ENCODE peak calls at places on chromosome 20, in four cellular contexts. One of them, this sample, is unnamed.

GRCh38 chr20:13449868-13450441 is 188.8 kb downstream of the TASP1 start:
- DNase-seq in HCT116: no peak
- DNase-seq in H1: no peak
- DNase-seq in K562: no peak
- DNase-seq in this sample: no peak

GRCh38 chr20:35823937-35824336 is 52.1 kb downstream of the PHF20 start:
- DNase-seq in H1: no peak
- DNase-seq in K562: no peak
- DNase-seq in HCT116: no peak
- DNase-seq in this sample: no peak

GRCh38 chr20:37243076-37243936 is 18.3 kb downstream of the GHRH start:
- DNase-seq in H1: peak
- DNase-seq in K562: no peak
- DNase-seq in HCT116: no peak
- DNase-seq in this sample: no peak

GRCh38 chr20:24954151-24954550 is 5.1 kb downstream of the CST7 start:
- DNase-seq in K562: no peak
- DNase-seq in H1: no peak
- DNase-seq in HCT116: no peak
- DNase-seq in this sample: no peak

GRCh38 chr20:38252292-38253288 is 7.9 kb downstream of the KIAA1755 start:
- DNase-seq in H1: no peak
- DNase-seq in K562: no peak
- DNase-seq in HCT116: no peak
- DNase-seq in this sample: no peak

GRCh38 chr20:35515949-35516645 is 13.4 kb downstream of the C20orf173 start:
- DNase-seq in K562: no peak
- DNase-seq in HCT116: peak
- DNase-seq in H1: no peak
- DNase-seq in this sample: no peak

GRCh38 chr20:57023997-57024396 is 242.4 kb downstream of the BMP7 start:
- DNase-seq in HCT116: no peak
- DNase-seq in H1: no peak
- DNase-seq in K562: no peak
- DNase-seq in this sample: no peak

GRCh38 chr20:47276856-47277541 is 79.5 kb downstream of the ZMYND8 start:
- DNase-seq in HCT116: no peak
- DNase-seq in K562: no peak
- DNase-seq in H1: no peak
- DNase-seq in this sample: no peak

GRCh38 chr20:37408202-37408929 is 62.4 kb downstream of the SRC start:
- DNase-seq in K562: no peak
- DNase-seq in H1: peak
- DNase-seq in HCT116: no peak
- DNase-seq in this sample: no peak

GRCh38 chr20:58892126-58892931 is 39.8 kb downstream of the GNAS start:
- DNase-seq in H1: peak
- DNase-seq in K562: peak
- DNase-seq in HCT116: no peak
- DNase-seq in this sample: no peak

GRCh38 chr20:38961530-38962043 is 557 bp upstream of the DHX35 start:
- DNase-seq in H1: no peak
- DNase-seq in HCT116: no peak
- DNase-seq in K562: no peak
- DNase-seq in this sample: no peak

GRCh38 chr20:58753267-58753928 is 60.8 kb downstream of the NPEPL1 start:
- DNase-seq in H1: peak
- DNase-seq in K562: no peak
- DNase-seq in HCT116: no peak
- DNase-seq in this sample: no peak

GRCh38 chr20:36120241-36120640 is 34.3 kb upstream of the EPB41L1 start:
- DNase-seq in K562: no peak
- DNase-seq in HCT116: no peak
- DNase-seq in H1: no peak
- DNase-seq in this sample: no peak

GRCh38 chr20:48731581-48731980 is 96.2 kb downstream of the PREX1 start:
- DNase-seq in HCT116: no peak
- DNase-seq in H1: no peak
- DNase-seq in K562: no peak
- DNase-seq in this sample: no peak

GRCh38 chr20:45444050-45444449 is 25.5 kb upstream of the WFDC2 start:
- DNase-seq in H1: no peak
- DNase-seq in HCT116: no peak
- DNase-seq in K562: no peak
- DNase-seq in this sample: no peak

GRCh38 chr20:17845701-17846475 is 122.7 kb downstream of the SNX5 start:
- DNase-seq in H1: no peak
- DNase-seq in HCT116: no peak
- DNase-seq in K562: no peak
- DNase-seq in this sample: no peak

GRCh38 chr20:4951299-4951698 is 50.0 kb downstream of the SLC23A2 start:
- DNase-seq in HCT116: peak
- DNase-seq in H1: no peak
- DNase-seq in K562: no peak
- DNase-seq in this sample: no peak

GRCh38 chr20:13857304-13857703 is 72.5 kb downstream of the NDUFAF5 start:
- DNase-seq in HCT116: no peak
- DNase-seq in K562: no peak
- DNase-seq in H1: no peak
- DNase-seq in this sample: no peak

GRCh38 chr20:19760371-19760721 is 2.3 kb downstream of the RIN2 start:
- DNase-seq in HCT116: no peak
- DNase-seq in K562: no peak
- DNase-seq in H1: peak
- DNase-seq in this sample: no peak

GRCh38 chr20:36792422-36792821 is 18.9 kb upstream of the DSN1 start:
- DNase-seq in HCT116: peak
- DNase-seq in K562: peak
- DNase-seq in H1: no peak
- DNase-seq in this sample: no peak

GRCh38 chr20:19820520-19821211 is 62.6 kb downstream of the RIN2 start:
- DNase-seq in HCT116: no peak
- DNase-seq in H1: no peak
- DNase-seq in K562: no peak
- DNase-seq in this sample: no peak

GRCh38 chr20:45508068-45508886 is 7.1 kb downstream of the SPINT3 start:
- DNase-seq in H1: no peak
- DNase-seq in K562: no peak
- DNase-seq in HCT116: no peak
- DNase-seq in this sample: no peak

GRCh38 chr20:6651016-6651415 is 116.5 kb upstream of the BMP2 start:
- DNase-seq in HCT116: no peak
- DNase-seq in H1: no peak
- DNase-seq in K562: no peak
- DNase-seq in this sample: no peak

GRCh38 chr20:61976275-61976649 is 89.4 kb downstream of the TAF4 start:
- DNase-seq in HCT116: no peak
- DNase-seq in H1: no peak
- DNase-seq in K562: no peak
- DNase-seq in this sample: no peak

GRCh38 chr20:34350095-34350494 is 13.0 kb upstream of the ITCH start:
- DNase-seq in HCT116: no peak
- DNase-seq in H1: no peak
- DNase-seq in K562: no peak
- DNase-seq in this sample: no peak

GRCh38 chr20:14712302-14712739 is 374.9 kb upstream of the FLRT3 start:
- DNase-seq in HCT116: no peak
- DNase-seq in K562: no peak
- DNase-seq in H1: no peak
- DNase-seq in this sample: no peak

GRCh38 chr20:4548552-4548951 is 173.2 kb upstream of the PRND start:
- DNase-seq in HCT116: no peak
- DNase-seq in K562: no peak
- DNase-seq in H1: no peak
- DNase-seq in this sample: no peak

GRCh38 chr20:62817975-62818591 is 1.2 kb downstream of the COL9A3 start:
- DNase-seq in HCT116: no peak
- DNase-seq in H1: no peak
- DNase-seq in K562: no peak
- DNase-seq in this sample: no peak

GRCh38 chr20:35108921-35109320 is 16.3 kb upstream of the TRPC4AP start:
- DNase-seq in H1: no peak
- DNase-seq in K562: no peak
- DNase-seq in HCT116: no peak
- DNase-seq in this sample: no peak

GRCh38 chr20:9427430-9427829 is 87.0 kb upstream of the LAMP5 start:
- DNase-seq in H1: no peak
- DNase-seq in HCT116: no peak
- DNase-seq in K562: no peak
- DNase-seq in this sample: no peak
- TF ChIP-seq EGR1 in H1: no peak
- TF ChIP-seq EGR1 in HCT116: no peak
- TF ChIP-seq EGR1 in K562: no peak
- TF ChIP-seq EGR1 in this sample: no peak

GRCh38 chr20:32333988-32334885 is 23.9 kb upstream of the ASXL1 start:
- DNase-seq in K562: peak
- DNase-seq in HCT116: no peak
- DNase-seq in H1: no peak
- DNase-seq in this sample: no peak

GRCh38 chr20:32330555-32330897 is 27.6 kb upstream of the ASXL1 start:
- DNase-seq in K562: no peak
- DNase-seq in HCT116: no peak
- DNase-seq in H1: no peak
- DNase-seq in this sample: no peak

GRCh38 chr20:32332614-32333013 is 25.5 kb upstream of the ASXL1 start:
- DNase-seq in HCT116: no peak
- DNase-seq in H1: no peak
- DNase-seq in K562: no peak
- DNase-seq in this sample: no peak

GRCh38 chr20:32329817-32330554 is 28.1 kb upstream of the ASXL1 start:
- DNase-seq in H1: no peak
- DNase-seq in K562: no peak
- DNase-seq in HCT116: no peak
- DNase-seq in this sample: no peak

DNA sequence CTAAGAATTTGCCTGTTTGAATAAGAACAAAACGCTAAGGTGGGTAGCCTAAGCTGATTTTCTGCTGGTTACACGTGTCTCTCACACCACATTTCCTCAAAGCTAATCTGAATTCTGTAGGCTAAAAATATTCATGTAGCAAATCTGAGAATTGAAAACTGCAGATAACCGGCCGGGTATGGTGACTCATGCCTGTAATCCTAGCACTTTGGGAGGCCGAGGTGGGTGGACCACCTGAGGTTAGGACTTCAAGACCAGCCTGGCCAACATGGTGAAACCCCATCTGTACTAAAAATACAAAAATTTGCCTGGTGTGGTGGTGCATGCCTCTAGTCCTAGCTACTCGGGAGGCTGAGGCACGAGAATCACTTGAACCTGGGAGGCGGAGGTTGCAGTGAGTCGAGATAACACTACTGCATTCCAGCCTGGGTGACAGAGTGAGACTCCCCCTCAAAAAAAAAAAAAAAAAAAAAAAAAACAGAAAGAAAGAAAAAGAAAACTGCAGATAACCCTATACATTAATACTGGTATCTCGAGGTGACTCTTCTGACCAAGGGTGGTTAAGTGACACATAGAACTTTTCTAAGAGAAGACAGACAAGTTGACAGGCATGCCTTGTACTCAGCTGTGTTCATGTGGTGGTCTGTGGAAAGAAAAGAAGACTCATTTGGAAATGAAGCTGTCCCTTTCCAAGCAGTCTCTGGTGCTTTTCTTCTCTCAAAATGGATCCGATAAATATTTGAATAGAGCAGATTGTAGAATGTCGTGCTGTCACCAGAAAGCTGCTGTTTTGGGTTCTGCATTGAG is 24.7 kb upstream of the ASXL1 start:
- DNase-seq in HCT116: no peak
- DNase-seq in H1: no peak
- DNase-seq in K562: no peak
- DNase-seq in this sample: peak
- TF ChIP-seq EGR1 in HCT116: no peak
- TF ChIP-seq EGR1 in H1: no peak
- TF ChIP-seq EGR1 in K562: peak
- TF ChIP-seq EGR1 in this sample: no peak

DNA sequence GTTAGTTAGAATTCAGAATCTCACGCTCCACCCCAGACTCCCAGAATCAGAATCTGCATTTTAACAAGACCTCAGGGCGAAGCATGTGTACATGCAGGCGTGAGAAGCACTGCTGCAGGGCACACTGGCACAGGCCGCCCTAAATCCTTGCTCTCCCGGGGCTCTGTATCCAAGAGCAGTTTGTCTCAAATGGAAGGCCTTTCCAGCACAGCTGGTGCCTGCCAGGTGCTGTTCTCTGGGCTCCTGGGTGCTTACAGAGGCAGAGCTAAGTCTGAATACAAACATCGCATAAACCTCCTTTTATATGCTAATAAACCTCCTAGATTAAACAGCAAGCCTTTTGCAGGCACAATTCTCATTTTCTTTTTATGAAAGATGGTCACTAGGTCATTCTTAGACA is 119.1 kb upstream of the CD93 start:
- DNase-seq in HCT116: no peak
- DNase-seq in H1: no peak
- DNase-seq in K562: no peak
- DNase-seq in this sample: no peak
- TF ChIP-seq EGR1 in HCT116: no peak
- TF ChIP-seq EGR1 in H1: no peak
- TF ChIP-seq EGR1 in K562: no peak
- TF ChIP-seq EGR1 in this sample: no peak

GRCh38 chr20:29472606-29473005 is 1784.9 kb upstream of the DEFB115 start:
- DNase-seq in H1: no peak
- DNase-seq in K562: no peak
- DNase-seq in HCT116: no peak
- DNase-seq in this sample: peak
- TF ChIP-seq EGR1 in H1: no peak
- TF ChIP-seq EGR1 in K562: no peak
- TF ChIP-seq EGR1 in HCT116: no peak
- TF ChIP-seq EGR1 in this sample: no peak

GRCh38 chr20:31987744-31988143 is 19.8 kb downstream of the XKR7 start:
- DNase-seq in K562: no peak
- DNase-seq in H1: no peak
- DNase-seq in HCT116: no peak
- DNase-seq in this sample: no peak
- TF ChIP-seq EGR1 in K562: no peak
- TF ChIP-seq EGR1 in H1: no peak
- TF ChIP-seq EGR1 in HCT116: no peak
- TF ChIP-seq EGR1 in this sample: no peak

DNA sequence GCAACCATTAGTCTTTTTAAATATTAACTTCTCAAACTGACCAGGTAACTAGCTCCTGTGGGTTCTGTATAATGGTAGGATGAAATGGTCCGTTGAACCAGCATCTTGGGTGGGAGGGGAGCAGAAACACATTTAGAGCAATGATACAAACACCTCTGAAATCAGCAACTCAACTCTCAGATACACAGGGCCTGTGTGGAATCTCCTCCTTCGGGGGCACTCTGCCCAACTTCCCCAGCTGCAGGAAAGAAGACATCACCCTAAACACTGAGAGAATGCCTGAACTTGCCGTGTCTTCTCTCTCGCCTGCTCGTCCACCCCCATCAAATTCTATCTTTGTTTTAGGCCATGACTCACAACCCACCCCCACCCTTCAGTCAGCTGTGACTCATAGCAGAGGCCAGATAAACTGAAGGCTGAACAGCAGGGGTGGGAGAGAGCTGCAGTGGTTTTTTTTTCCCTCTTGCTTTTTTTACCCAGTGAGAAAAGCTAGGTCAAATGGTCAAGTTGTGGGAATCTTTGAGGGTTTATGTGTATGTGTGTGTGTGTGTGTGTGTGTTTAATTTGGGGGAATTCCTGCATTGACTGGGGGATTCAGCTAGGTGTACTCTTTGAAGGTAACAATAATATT is 593.4 kb upstream of the JAG1 start:
- DNase-seq in HCT116: peak
- DNase-seq in K562: peak
- DNase-seq in H1: no peak
- DNase-seq in this sample: peak
- TF ChIP-seq EGR1 in HCT116: peak
- TF ChIP-seq EGR1 in K562: no peak
- TF ChIP-seq EGR1 in H1: no peak
- TF ChIP-seq EGR1 in this sample: peak

This sample was measured in GM12878.